ENCODE peak calls at places on chromosomes 2 and 18, in nine cellular contexts. O is kidney epithelial cell; Y is HepG2; C is colonic mucosa; V is CD8-positive, alpha-beta T cell; W is cardiac muscle cell; E is astrocyte of the spinal cord; X is AG10803; U is tibial artery. G is an unnamed sample.

GRCh38 chr2:230932556-230933511 is 7.8 kb upstream of the GPR55 start:
- DNase-seq in O (no peak), Y (no peak), C (no peak), V (no peak), W (no peak), E (no peak), X (peak; percentile 60), U (peak; percentile 38), G (peak; percentile 89)

GRCh38 chr18:49177812-49178211 is 227.0 kb upstream of the SMAD7 start:
- DNase-seq in O (no peak), Y (peak; percentile 34), C (no peak), V (no peak), W (no peak), E (peak; percentile 80), X (peak; percentile 51), U (no peak), G (peak; percentile 44)

GRCh38 chr2:210961249-210961648 is 404.9 kb downstream of the CPS1 start:
- DNase-seq in O (peak; percentile 77), Y (peak; percentile 58), C (no peak), V (no peak), W (no peak), E (peak; percentile 70), X (no peak), U (no peak), G (peak; percentile 5)

GRCh38 chr18:55232506-55232905 is 273.2 kb upstream of the CCDC68 start:
- DNase-seq in O (no peak), Y (no peak), C (no peak), V (no peak), W (no peak), E (no peak), X (no peak), U (no peak), G (no peak)

GRCh38 chr2:28398101-28398834 is 5.6 kb downstream of the FOSL2 start:
- DNase-seq in O (no peak), Y (no peak), C (no peak), V (no peak), W (no peak), E (peak; percentile 61), X (peak; percentile 63), U (peak; percentile 63), G (peak; percentile 79)

GRCh38 chr2:5132281-5132680 is 559.9 kb upstream of the SOX11 start:
- DNase-seq in O (no peak), Y (no peak), C (no peak), V (no peak), W (no peak), E (no peak), X (no peak), U (no peak), G (no peak)

GRCh38 chr2:111912547-111912946 is 14.1 kb downstream of the MERTK start:
- DNase-seq in O (no peak), Y (no peak), C (no peak), V (no peak), W (no peak), E (no peak), X (no peak), U (no peak), G (no peak)

GRCh38 chr2:109379507-109379906 is 234.3 kb downstream of the SEPTIN10 start:
- DNase-seq in O (no peak), Y (no peak), C (peak; percentile 6), V (peak; percentile 3), W (no peak), E (peak; percentile 28), X (no peak), U (peak; percentile 3), G (no peak)

GRCh38 chr2:196565106-196565505 is 74.4 kb upstream of the CCDC150 start:
- DNase-seq in O (no peak), Y (no peak), C (no peak), V (no peak), W (no peak), E (no peak), X (peak; percentile 36), U (no peak), G (no peak)

GRCh38 chr2:37080674-37081073 is 3.5 kb downstream of the HEATR5B start:
- DNase-seq in O (no peak), Y (no peak), C (no peak), V (no peak), W (no peak), E (no peak), X (no peak), U (no peak), G (no peak)

GRCh38 chr2:237184192-237184922 is 98.7 kb downstream of the COPS8 start:
- DNase-seq in O (no peak), Y (no peak), C (no peak), V (no peak), W (no peak), E (peak; percentile 71), X (peak; percentile 40), U (no peak), G (peak; percentile 76)

GRCh38 chr18:78739843-78740677 is 239.6 kb upstream of the SALL3 start:
- DNase-seq in O (no peak), Y (no peak), C (peak; percentile 1), V (no peak), W (no peak), E (no peak), X (no peak), U (no peak), G (no peak)

GRCh38 chr2:54634564-54635511 is 88.6 kb upstream of the EML6 start:
- DNase-seq in O (peak; percentile 88), Y (no peak), C (no peak), V (no peak), W (no peak), E (peak; percentile 86), X (peak; percentile 62), U (peak; percentile 61), G (peak; percentile 95)

GRCh38 chr18:9575558-9575957 is 38.8 kb downstream of the PPP4R1 start:
- DNase-seq in O (peak; percentile 84), Y (peak; percentile 95), C (peak; percentile 86), V (no peak), W (peak; percentile 98), E (peak; percentile 94), X (peak; percentile 94), U (peak; percentile 86), G (peak; percentile 99)

GRCh38 chr2:100891911-100892642 is 72.1 kb downstream of the NPAS2 start:
- DNase-seq in O (no peak), Y (peak; percentile 56), C (no peak), V (no peak), W (no peak), E (peak; percentile 75), X (peak; percentile 62), U (no peak), G (peak; percentile 58)

GRCh38 chr2:163364736-163365135 is 371.1 kb downstream of the FIGN start:
- DNase-seq in O (no peak), Y (no peak), C (no peak), V (no peak), W (no peak), E (no peak), X (no peak), U (no peak), G (no peak)

GRCh38 chr2:190867832-190868231 is 12.8 kb upstream of the GLS start:
- DNase-seq in O (no peak), Y (no peak), C (no peak), V (no peak), W (no peak), E (no peak), X (no peak), U (no peak), G (no peak)

GRCh38 chr2:194621945-194622344 is 1035.1 kb upstream of the SLC39A10 start:
- DNase-seq in O (no peak), Y (no peak), C (no peak), V (no peak), W (no peak), E (no peak), X (no peak), U (no peak), G (no peak)

GRCh38 chr2:159155315-159155714 is 131.2 kb downstream of the WDSUB1 start:
- DNase-seq in O (no peak), Y (no peak), C (peak; percentile 77), V (no peak), W (no peak), E (no peak), X (no peak), U (no peak), G (no peak)

GRCh38 chr2:197847666-197848401 is 43.4 kb downstream of the PLCL1 start:
- DNase-seq in O (no peak), Y (no peak), C (no peak), V (no peak), W (no peak), E (no peak), X (no peak), U (no peak), G (no peak)

DNA sequence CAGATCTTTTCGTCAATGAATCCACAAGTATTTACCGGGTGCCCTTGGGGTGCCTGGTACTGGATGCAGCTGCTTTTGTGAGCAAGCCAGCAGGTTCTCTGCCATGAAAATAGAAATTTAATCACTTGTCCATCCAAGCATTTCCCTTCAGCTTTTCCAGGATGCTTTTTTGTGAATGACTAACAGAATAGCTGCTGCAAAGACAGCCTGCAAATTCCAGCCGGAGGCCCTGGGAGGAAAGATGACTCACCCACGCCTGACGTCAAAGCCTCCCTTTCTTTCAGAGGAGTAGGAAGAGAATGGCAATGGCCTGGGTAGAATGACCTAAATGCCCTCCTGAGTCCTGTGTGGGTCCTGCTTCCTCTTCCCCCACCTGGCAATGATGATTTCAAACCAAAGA is 111.9 kb downstream of the AP1S3 start:
- DNase-seq in O (peak; percentile 97), Y (peak; percentile 80), C (peak; percentile 33), V (no peak), W (peak; percentile 62), E (peak; percentile 97), X (peak; percentile 91), U (peak; percentile 69), G (peak; percentile 99)
- H3K4me3 ChIP-seq in O (no peak overlapping the region), Y (no peak overlapping the region), C (no peak overlapping the region), V (no peak overlapping the region), W (no peak overlapping the region), E (no peak overlapping the region), X (no peak overlapping the region), U (no peak overlapping the region), G (peak overlapping the region; percentile 4)

GRCh38 chr2:84441036-84441435 is 18.0 kb downstream of the SUCLG1 start:
- DNase-seq in O (no peak), Y (no peak), C (no peak), V (no peak), W (no peak), E (no peak), X (no peak), U (no peak), G (peak; percentile 31)

GRCh38 chr2:84441505-84441904 is 17.6 kb downstream of the SUCLG1 start:
- DNase-seq in O (no peak), Y (no peak), C (no peak), V (no peak), W (no peak), E (no peak), X (no peak), U (no peak), G (no peak)

GRCh38 chr2:84435331-84436081 is 23.6 kb downstream of the SUCLG1 start:
- DNase-seq in O (no peak), Y (no peak), C (no peak), V (no peak), W (no peak), E (peak; percentile 90), X (no peak), U (no peak), G (peak; percentile 69)
- TF ChIP-seq CTCF in O (no peak), Y (no peak), C (no peak), V (no peak), W (no peak), E (no peak), X (no peak), U (no peak), G (no peak)

GRCh38 chr2:16417711-16418110 is 247.9 kb downstream of the CYRIA start:
- DNase-seq in O (no peak), Y (no peak), C (no peak), V (no peak), W (no peak), E (no peak), X (no peak), U (no peak), G (no peak)
- H3K4me3 ChIP-seq in O (no peak overlapping the region), Y (no peak overlapping the region), C (no peak overlapping the region), V (no peak overlapping the region), W (no peak overlapping the region), E (no peak overlapping the region), X (no peak overlapping the region), U (no peak overlapping the region), G (no peak overlapping the region)

GRCh38 chr2:20097889-20098714 is 46.7 kb upstream of the LAPTM4A start:
- DNase-seq in O (peak; percentile 48), Y (peak; percentile 82), C (peak; percentile 86), V (peak; percentile 73), W (peak; percentile 86), E (peak; percentile 84), X (peak; percentile 87), U (peak; percentile 75), G (peak; percentile 94)
- TF ChIP-seq CTCF in O (peak; percentile 93), Y (peak; percentile 98), C (peak; percentile 81), V (peak; percentile 88), W (peak; percentile 87), E (peak; percentile 84), X (peak; percentile 98), U (peak; percentile 89), G (peak; percentile 95)

G was measured in fibroblast of pulmonary artery.